ENCODE peak calls at places on chromosome 9, in seven cellular contexts. C is CD8-positive, alpha-beta memory T cell; P is HTR-8/SVneo; U is LoVo; Q is NCI-H510A treated with DMSO at 0.1 percent for 48 hours; G is stimulated activated CD4-positive, alpha-beta T cell treated with anti-CD3 and anti-CD28 coated beads, TNF-alpha, amount 100 ng/mL, for 24 hours; T is GM23248. Z is an unnamed sample.

GRCh38 chr9:713046-713445 is 128.5 kb upstream of the DMRT1 start:
- DNase-seq in P (no peak), G (no peak), T (no peak), Q (no peak), C (no peak), U (no peak), Z (no peak)

GRCh38 chr9:94065535-94065961 is 18.7 kb upstream of the PTPDC1 start:
- DNase-seq in G (peak), U (peak), T (peak), P (peak), Q (peak), C (peak), Z (no peak)

GRCh38 chr9:99026271-99026955 is 78.5 kb upstream of the TGFBR1 start:
- DNase-seq in G (no peak), C (no peak), Q (no peak), T (no peak), P (no peak), U (no peak), Z (no peak)

GRCh38 chr9:127187231-127187956 is 65.0 kb upstream of the ANGPTL2 start:
- DNase-seq in U (peak), T (peak), C (no peak), Q (no peak), P (peak), G (no peak), Z (no peak)

GRCh38 chr9:98760231-98760630 is 36.1 kb downstream of the ANKS6 start:
- DNase-seq in U (no peak), C (no peak), G (no peak), Q (no peak), T (no peak), P (no peak), Z (no peak)

GRCh38 chr9:111794837-111795556 is at the start of gene SHOC1:
- DNase-seq in P (no peak), U (no peak), C (no peak), G (no peak), T (no peak), Q (no peak), Z (no peak)

GRCh38 chr9:95044731-95045508 is 272.6 kb downstream of the FANCC start:
- DNase-seq in G (no peak), P (no peak), C (no peak), Q (no peak), T (no peak), U (no peak), Z (no peak)

GRCh38 chr9:125758986-125759811 is 12.0 kb downstream of the PBX3 start:
- DNase-seq in U (no peak), P (no peak), C (no peak), T (peak), Q (peak), G (no peak), Z (no peak)

GRCh38 chr9:133406480-133407307 is 11.1 kb downstream of the REXO4 start:
- DNase-seq in C (peak), P (peak), U (peak), G (peak), T (peak), Q (peak), Z (peak)

GRCh38 chr9:98442114-98442513 is 186.7 kb upstream of the TBC1D2 start:
- DNase-seq in U (no peak), P (no peak), T (no peak), G (no peak), C (no peak), Q (no peak), Z (no peak)

GRCh38 chr9:21788752-21789151 is 13.7 kb upstream of the MTAP start:
- DNase-seq in U (peak), C (no peak), T (peak), G (no peak), Q (no peak), P (no peak), Z (no peak)

GRCh38 chr9:133735415-133735775 is 2.8 kb downstream of the SARDH start:
- DNase-seq in C (no peak), Q (no peak), U (no peak), G (no peak), T (no peak), P (no peak), Z (peak)

GRCh38 chr9:107487521-107488399 is 1.8 kb downstream of the KLF4 start:
- DNase-seq in C (no peak), Q (peak), G (peak), P (no peak), U (no peak), T (peak), Z (no peak)

GRCh38 chr9:100087218-100087617 is 11.6 kb downstream of the ERP44 start:
- DNase-seq in P (no peak), C (no peak), U (no peak), Q (no peak), T (no peak), G (no peak), Z (no peak)

GRCh38 chr9:121821326-121821725 is 169.9 kb downstream of the DAB2IP start:
- DNase-seq in P (no peak), C (no peak), Q (no peak), G (no peak), T (no peak), U (no peak), Z (no peak)

GRCh38 chr9:110797611-110798010 is 129.0 kb downstream of the MUSK start:
- DNase-seq in C (no peak), U (no peak), T (peak), Q (no peak), G (no peak), P (no peak), Z (no peak)

GRCh38 chr9:113650207-113651131 is 186.9 kb downstream of the RGS3 start:
- DNase-seq in P (peak), U (no peak), T (peak), C (no peak), Q (peak), G (no peak), Z (no peak)

GRCh38 chr9:130874783-130875182 is 21.8 kb downstream of the QRFP start:
- DNase-seq in U (no peak), T (no peak), Q (no peak), G (no peak), C (no peak), P (no peak), Z (no peak)

GRCh38 chr9:3004572-3004971 is 160.7 kb upstream of the PUM3 start:
- DNase-seq in C (no peak), Q (no peak), G (no peak), P (no peak), T (no peak), U (no peak), Z (no peak)

GRCh38 chr9:88017086-88017485 is 42.8 kb upstream of the CDK20 start:
- DNase-seq in P (no peak), Q (no peak), T (peak), G (no peak), U (no peak), C (no peak), Z (no peak)

GRCh38 chr9:26975728-26976707 is 19.8 kb downstream of the IFT74 start:
- DNase-seq in Q (no peak), C (no peak), P (peak), T (peak), G (no peak), U (peak), Z (no peak)

GRCh38 chr9:137987244-137988030 is 109.9 kb downstream of the CACNA1B start:
- DNase-seq in Q (no peak), T (peak), C (no peak), P (peak), G (no peak), U (no peak), Z (no peak)

GRCh38 chr9:122221223-122221811 is 7.4 kb downstream of the LHX6 start:
- DNase-seq in U (no peak), T (no peak), G (no peak), Q (no peak), P (no peak), C (no peak), Z (no peak)

GRCh38 chr9:72065076-72065475 is 4.7 kb upstream of the C9orf57 start:
- DNase-seq in G (no peak), P (no peak), C (no peak), U (no peak), T (no peak), Q (no peak), Z (no peak)

GRCh38 chr9:137150485-137151060 is 11.6 kb downstream of the GRIN1 start:
- DNase-seq in Q (no peak), U (peak), C (no peak), P (peak), T (no peak), G (peak), Z (peak)

GRCh38 chr9:126449725-126450443 is 123.3 kb downstream of the MVB12B start:
- DNase-seq in P (no peak), C (no peak), Q (no peak), G (no peak), U (no peak), T (no peak), Z (no peak)

GRCh38 chr9:73137286-73137899 is 14.3 kb upstream of the ANXA1 start:
- DNase-seq in T (peak), P (no peak), Q (peak), G (no peak), C (no peak), U (no peak), Z (no peak)

GRCh38 chr9:86614871-86615849 is 260.9 kb upstream of the TUT7 start:
- DNase-seq in U (no peak), G (no peak), P (no peak), Q (no peak), T (peak), C (no peak), Z (no peak)

GRCh38 chr9:113504725-113505590 is 41.4 kb downstream of the RGS3 start:
- DNase-seq in C (no peak), Q (no peak), G (no peak), U (no peak), T (no peak), P (no peak), Z (no peak)

GRCh38 chr9:133305731-133306130 is 30.3 kb downstream of the SURF6 start:
- DNase-seq in C (no peak), P (no peak), Q (no peak), G (no peak), U (no peak), T (no peak), Z (no peak)

GRCh38 chr9:22528485-22528884 is 81.9 kb downstream of the DMRTA1 start:
- DNase-seq in Q (no peak), P (no peak), C (no peak), T (peak), G (no peak), U (no peak), Z (no peak)

GRCh38 chr9:135799261-135799660 is 97.3 kb downstream of the KCNT1 start:
- DNase-seq in C (peak), P (no peak), G (no peak), Q (no peak), T (no peak), U (no peak), Z (no peak)

GRCh38 chr9:107389617-107390071 is 99.9 kb downstream of the KLF4 start:
- DNase-seq in T (peak), U (peak), Q (no peak), G (no peak), P (no peak), C (no peak), Z (no peak)

GRCh38 chr9:128419061-128419925 is 1.4 kb upstream of the CERCAM start:
- DNase-seq in C (no peak), T (peak), P (no peak), G (no peak), Q (peak), U (no peak), Z (no peak)

GRCh38 chr9:37324261-37324683 is 98.2 kb upstream of the GRHPR start:
- DNase-seq in P (no peak), T (no peak), Q (peak), U (no peak), C (no peak), G (no peak), Z (no peak)

GRCh38 chr9:128006360-128007024 is 25.7 kb upstream of the EEIG1 start:
- DNase-seq in T (peak), G (no peak), U (no peak), P (no peak), C (no peak), Q (no peak), Z (no peak)

GRCh38 chr9:11159318-11159862 is 546.6 kb upstream of the PTPRD start:
- DNase-seq in Q (no peak), U (no peak), P (no peak), T (no peak), G (no peak), C (no peak), Z (no peak)